ENCODE peak calls at places on chromosomes 1 and 21, in four cellular contexts. Q, Y, Z and V are unnamed samples. For H3K36me3 and H3K4me1, the result is how much of the 10 kb centered on the place peaks cover.

GRCh38 chr1:207049974-207050391 is 1.0 kb downstream of the YOD1 start:
- DNase-seq in Q (no peak), Y (peak), Z (no peak), V (no peak)

GRCh38 chr1:16267690-16268180 is 30.8 kb upstream of the CPLANE2 start:
- DNase-seq in Y (no peak), Z (no peak), Q (no peak), V (no peak)

GRCh38 chr1:57831624-57832023 is 407.8 kb upstream of the DAB1 start:
- DNase-seq in Q (no peak), Y (peak), Z (no peak), V (no peak)

GRCh38 chr1:54287176-54287650 is 87.2 kb downstream of the MRPL37 start:
- DNase-seq in Q (peak), Z (peak), Y (peak), V (peak)

GRCh38 chr1:179820216-179820970 is 57.2 kb downstream of the TOR1AIP2 start:
- DNase-seq in Q (no peak), Z (no peak), Y (no peak), V (peak)

GRCh38 chr1:41383094-41383852 is 22.0 kb downstream of the FOXO6 start:
- DNase-seq in Y (peak), Z (no peak), Q (no peak), V (no peak)

GRCh38 chr1:82226198-82226505 is 425.4 kb downstream of the ADGRL2 start:
- DNase-seq in Q (no peak), Y (no peak), Z (no peak), V (no peak)

GRCh38 chr1:174060090-174060489 is 37.9 kb upstream of the RC3H1 start:
- DNase-seq in Q (no peak), Y (peak), Z (no peak), V (no peak)

GRCh38 chr1:78176448-78176847 is 130.7 kb downstream of the GIPC2 start:
- DNase-seq in Y (peak), Z (peak), Q (no peak), V (no peak)

GRCh38 chr1:97270508-97271307 is 549.1 kb downstream of the PTBP2 start:
- DNase-seq in Y (peak), Z (no peak), Q (no peak), V (no peak)

GRCh38 chr1:160711528-160712311 is at the start of gene CD48:
- DNase-seq in Y (no peak), Q (no peak), Z (no peak), V (no peak)

GRCh38 chr1:118481091-118481490 is 296.1 kb upstream of the SPAG17 start:
- DNase-seq in Y (peak), Z (no peak), Q (no peak), V (no peak)

GRCh38 chr1:206967096-206967851 is 3.0 kb downstream of the FCAMR start:
- DNase-seq in Q (no peak), Y (peak), Z (no peak), V (no peak)

GRCh38 chr1:211648336-211648735 is 27.1 kb downstream of the NEK2 start:
- DNase-seq in Y (peak), Z (no peak), Q (no peak), V (no peak)

GRCh38 chr21:38756746-38757145 is 49.0 kb upstream of the ETS2 start:
- DNase-seq in Y (peak), Z (no peak), Q (no peak), V (no peak)

GRCh38 chr1:66503841-66504470 is 30.0 kb upstream of the SGIP1 start:
- DNase-seq in Z (no peak), Q (peak), Y (peak), V (no peak)

GRCh38 chr1:169486281-169486904 is 649 bp upstream of the SLC19A2 start:
- DNase-seq in Z (no peak), Y (peak), Q (no peak), V (no peak)

GRCh38 chr21:29148535-29148934 is 18.1 kb downstream of the MAP3K7CL start:
- DNase-seq in Q (no peak), Z (no peak), Y (peak), V (no peak)

GRCh38 chr1:46065405-46065804 is 67.0 kb downstream of the PIK3R3 start:
- DNase-seq in Z (no peak), Q (no peak), Y (no peak), V (no peak)

GRCh38 chr1:151803915-151804314 is 1.3 kb downstream of the LINGO4 start:
- DNase-seq in Y (no peak), Z (no peak), Q (no peak), V (no peak)

GRCh38 chr1:184456189-184456588 is 69.4 kb downstream of the C1orf21 start:
- DNase-seq in Z (no peak), Y (no peak), Q (no peak), V (no peak)

GRCh38 chr21:46125846-46126301 is 28.0 kb downstream of the COL6A2 start:
- DNase-seq in Z (peak), Q (no peak), Y (no peak), V (peak)
- H3K36me3 ChIP-seq in Z (half or more), Q (under half), Y (half or more), V (under half)

DNA sequence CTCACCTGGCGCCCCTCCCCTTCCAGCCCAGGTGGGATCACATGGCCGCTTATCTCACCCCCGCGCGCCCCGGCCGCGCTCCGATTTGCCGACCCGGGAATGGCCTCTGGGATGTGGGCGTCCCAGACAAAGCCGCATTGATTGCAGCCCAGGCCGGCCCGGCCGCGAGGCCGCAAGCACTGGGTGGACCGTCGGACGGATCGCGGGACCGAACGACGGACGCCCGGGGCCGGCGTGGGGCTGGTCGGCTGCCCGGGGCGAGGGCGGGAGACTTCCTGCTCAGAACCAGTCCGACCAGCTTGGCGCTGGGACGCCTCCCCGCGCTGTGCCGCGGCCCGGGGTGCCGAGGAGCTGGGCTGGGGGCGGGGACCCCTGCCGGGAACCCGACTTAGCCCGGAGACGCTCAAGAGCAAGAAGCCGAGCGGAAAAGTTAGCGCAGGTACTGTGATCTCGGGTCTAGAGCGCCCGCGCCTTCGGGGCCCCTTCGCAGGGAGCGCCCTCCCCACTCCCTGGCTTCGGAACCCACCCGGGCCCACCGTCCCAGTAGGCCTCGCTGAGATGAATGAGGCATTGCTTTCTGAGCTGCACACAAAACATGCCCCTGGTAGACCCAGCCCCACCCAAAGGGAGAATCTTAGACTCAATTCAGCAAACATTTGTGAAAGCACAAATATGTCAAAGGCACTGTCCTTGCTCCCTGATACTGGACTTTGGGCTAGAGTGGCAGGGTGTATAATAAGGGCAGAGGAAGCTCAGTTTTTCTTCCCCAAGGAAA is 415 bp upstream of the LAD1 start:
- DNase-seq in Z (no peak), Q (no peak), Y (peak), V (no peak)
- H3K4me3 ChIP-seq in Z (peak), Q (no peak), Y (no peak), V (no peak)

GRCh38 chr1:227942021-227942715 is 5.6 kb downstream of the WNT9A start:
- DNase-seq in Q (no peak), Z (peak), Y (no peak), V (no peak)

GRCh38 chr1:227944066-227944930 is 3.4 kb downstream of the WNT9A start:
- DNase-seq in Y (peak), Z (peak), Q (peak), V (peak)

GRCh38 chr1:227941509-227942020 is 6.2 kb downstream of the WNT9A start:
- DNase-seq in Y (no peak), Z (peak), Q (no peak), V (no peak)

GRCh38 chr1:227942716-227943261 is 4.9 kb downstream of the WNT9A start:
- DNase-seq in Y (no peak), Z (peak), Q (peak), V (peak)

DNA sequence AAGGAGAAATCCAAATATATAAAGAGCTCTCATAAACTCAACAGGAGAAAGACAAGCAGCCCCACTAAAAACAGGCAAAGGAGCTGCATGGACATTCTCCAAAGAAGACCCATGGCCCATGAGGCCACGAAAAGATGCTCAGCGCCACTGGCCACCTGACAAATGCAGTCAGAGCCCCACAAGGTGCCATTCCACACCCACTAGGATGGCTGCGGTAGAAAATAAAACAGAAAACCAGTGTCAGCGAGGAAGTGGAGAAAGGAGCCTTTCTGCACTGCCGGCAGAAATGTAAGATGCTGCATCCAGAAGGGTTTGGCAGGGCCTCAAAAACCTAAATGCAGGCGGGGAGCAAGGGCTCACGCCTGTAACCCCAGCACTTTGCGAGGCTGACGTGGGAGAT is 4.4 kb downstream of the WNT9A start:
- DNase-seq in Y (no peak), Q (no peak), Z (no peak), V (no peak)
- H3K4me1 ChIP-seq in Y (under half), Q (under half), Z (under half), V (under half)

GRCh38 chr1:204126367-204126766 is 25.5 kb downstream of the ETNK2 start:
- DNase-seq in Z (no peak), Q (no peak), Y (no peak), V (no peak)
- H3K36me3 ChIP-seq in Z (half or more), Q (under half), Y (under half), V (under half)

DNA sequence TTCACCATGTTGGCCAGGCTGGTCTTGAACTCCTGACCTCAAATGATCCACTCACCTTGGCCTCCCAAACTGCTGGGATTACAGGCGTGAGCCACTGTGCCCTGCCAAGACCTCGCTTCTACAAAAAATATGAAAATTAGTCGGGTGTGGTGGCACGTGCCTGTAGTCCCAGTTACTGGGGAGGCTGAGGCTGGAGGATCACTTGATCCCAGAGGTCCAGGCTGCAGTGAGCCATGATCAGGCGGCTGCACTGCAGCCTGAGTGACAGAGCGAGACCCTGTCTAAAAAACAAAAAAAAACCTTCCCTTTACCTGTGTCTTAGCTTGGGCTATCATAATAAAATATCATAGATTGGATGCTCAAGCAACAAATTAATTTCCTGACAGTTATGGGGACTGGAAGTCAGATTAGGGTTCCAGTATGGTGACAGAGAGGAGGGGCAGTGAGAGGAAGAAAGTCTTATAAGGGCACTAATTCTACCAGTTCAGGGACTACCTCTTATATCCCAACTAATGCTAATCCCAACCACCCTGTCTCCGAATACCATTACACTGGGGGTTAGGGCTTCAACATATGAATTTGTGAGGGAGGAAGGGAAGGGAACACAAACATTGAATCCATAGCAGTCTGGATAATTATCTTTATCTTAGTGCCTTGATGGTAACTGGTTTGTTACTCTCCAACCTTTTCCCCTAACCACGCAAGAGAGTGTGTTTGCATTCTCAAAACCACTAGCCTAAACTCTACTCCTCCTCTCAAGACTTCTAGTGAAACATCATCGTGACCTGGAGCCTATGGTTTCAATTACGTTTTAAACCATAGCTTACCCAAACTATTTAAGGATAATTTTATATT is 1.0 kb upstream of the NAXE start:
- DNase-seq in Q (no peak), Z (no peak), Y (no peak), V (no peak)
- H3K4me3 ChIP-seq in Q (no peak), Z (no peak), Y (no peak), V (no peak)

GRCh38 chr1:19449454-19450228 is 35.7 kb downstream of the CAPZB start:
- DNase-seq in Z (no peak), Q (no peak), Y (no peak), V (no peak)

GRCh38 chr1:19450811-19451564 is 34.4 kb downstream of the CAPZB start:
- DNase-seq in Z (no peak), Y (peak), Q (no peak), V (no peak)

GRCh38 chr1:19447550-19447949 is 37.8 kb downstream of the CAPZB start:
- DNase-seq in Y (no peak), Z (no peak), Q (no peak), V (no peak)

GRCh38 chr1:19445417-19446342 is 39.7 kb downstream of the CAPZB start:
- DNase-seq in Q (no peak), Y (peak), Z (no peak), V (no peak)

DNA sequence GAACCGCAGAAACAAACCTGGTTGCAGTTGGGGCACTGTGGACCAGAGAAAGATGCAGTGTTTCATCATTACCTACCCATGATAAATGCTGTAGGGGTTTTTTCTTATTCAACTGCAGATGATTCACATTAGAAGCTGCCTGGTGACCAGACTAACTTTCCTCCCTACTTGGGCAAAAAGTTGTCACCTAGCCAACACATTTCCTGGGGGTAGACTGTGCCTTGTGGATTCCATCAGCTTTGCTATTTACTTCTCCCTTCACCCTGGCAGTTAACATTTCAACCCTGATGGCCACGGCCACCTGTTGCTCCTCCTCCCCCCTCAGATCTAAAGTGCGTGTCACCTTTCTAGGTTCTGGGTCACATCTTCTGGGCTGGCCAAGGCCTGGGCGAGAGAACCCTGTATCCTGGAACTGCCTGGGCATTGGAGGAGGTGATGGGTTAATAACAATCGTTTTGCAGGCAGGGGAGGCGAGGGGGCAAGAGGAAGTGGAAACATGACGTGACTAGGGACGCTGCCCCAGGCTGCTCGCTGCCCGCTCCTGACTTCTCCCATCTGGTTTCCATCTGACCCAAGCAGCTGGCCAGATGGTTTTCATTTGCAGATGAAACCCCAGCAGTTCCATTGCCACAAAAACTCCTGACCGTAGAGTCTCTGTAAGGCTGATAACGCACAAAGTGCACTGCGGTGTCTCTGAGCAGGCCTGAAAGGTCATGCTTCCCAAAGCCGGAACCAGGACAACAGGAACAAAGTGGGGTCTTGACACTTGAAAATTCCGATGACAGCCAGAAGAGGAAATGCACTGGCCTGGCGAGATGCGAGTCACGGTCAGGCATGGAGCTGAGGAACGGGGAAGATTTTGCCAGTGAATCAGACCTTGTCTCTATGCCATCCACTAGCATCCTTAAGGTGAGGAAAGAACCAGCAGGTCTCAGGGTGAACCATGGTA is 36.6 kb downstream of the CAPZB start:
- DNase-seq in Q (peak), Y (peak), Z (peak), V (peak)
- H3K4me1 ChIP-seq in Q (under half), Y (half or more), Z (under half), V (under half)

GRCh38 chr1:167776151-167776550 is 54.4 kb downstream of the MPZL1 start:
- DNase-seq in Q (no peak), Y (peak), Z (no peak), V (no peak)

GRCh38 chr1:167775178-167775577 is 53.4 kb downstream of the MPZL1 start:
- DNase-seq in Z (no peak), Q (no peak), Y (peak), V (no peak)

GRCh38 chr1:167774710-167775109 is 52.9 kb downstream of the MPZL1 start:
- DNase-seq in Z (no peak), Q (no peak), Y (peak), V (no peak)

GRCh38 chr1:167776616-167777252 is 55.0 kb downstream of the MPZL1 start:
- DNase-seq in Y (peak), Q (no peak), Z (no peak), V (no peak)

GRCh38 chr1:167777253-167777618 is 55.5 kb downstream of the MPZL1 start:
- DNase-seq in Q (no peak), Z (no peak), Y (no peak), V (no peak)
- H3K36me3 ChIP-seq in Q (under half), Z (half or more), Y (under half), V (under half)

GRCh38 chr1:87956072-87956471 is 627.4 kb downstream of the LMO4 start:
- DNase-seq in Y (peak), Z (no peak), Q (peak), V (peak)
- H3K4me3 ChIP-seq in Y (no peak), Z (no peak), Q (no peak), V (no peak)

DNA sequence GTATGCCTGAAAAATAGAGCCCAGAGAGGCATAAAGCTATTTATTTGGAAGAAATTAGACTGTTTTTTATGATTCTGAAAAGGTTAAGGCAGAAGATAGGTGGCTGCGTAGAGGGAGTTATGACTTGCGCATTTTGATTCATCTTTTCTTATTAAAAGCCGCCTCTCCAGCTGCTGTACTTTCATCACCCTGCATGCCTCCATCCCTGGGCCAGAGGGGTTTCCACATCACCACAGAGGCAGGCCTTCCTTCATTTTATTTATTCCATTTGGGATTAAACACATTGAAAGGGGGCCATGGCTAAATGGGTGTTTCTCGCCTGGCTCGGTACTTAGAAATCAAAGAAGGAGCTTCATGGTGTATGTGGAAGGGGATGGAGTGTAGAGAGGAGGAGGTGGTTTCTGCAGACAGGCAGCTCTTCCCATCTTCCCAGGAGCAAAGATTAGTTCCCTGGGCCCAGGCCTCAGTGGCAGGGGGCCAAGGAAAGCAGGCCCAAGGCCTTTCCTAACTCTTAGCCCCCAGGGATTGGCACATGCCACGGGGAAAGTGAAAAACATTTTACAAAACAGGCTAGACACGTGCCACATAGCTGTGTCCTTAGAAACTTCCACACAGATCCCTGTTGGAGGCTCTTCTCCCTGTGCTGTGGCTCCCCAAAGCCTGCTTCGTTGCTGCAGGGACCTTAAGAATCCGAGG is 14.7 kb upstream of the RGS8 start:
- DNase-seq in Z (peak), Y (no peak), Q (peak), V (no peak)
- H3K4me1 ChIP-seq in Z (under half), Y (under half), Q (under half), V (under half)